ENCODE peak calls at places on chromosomes 3 and 15, in six cellular contexts. S is body of pancreas, I is stomach, U is H1, J is right lobe of liver, O is lower leg skin. E is an unnamed sample.

GRCh38 chr3:179093807-179094206 is 22.2 kb upstream of the ZMAT3 start:
- DNase-seq in S (no peak), I (no peak), U (no peak), J (no peak), O (no peak), E (no peak)

GRCh38 chr3:65483475-65483874 is 555.2 kb downstream of the MAGI1 start:
- DNase-seq in S (peak), I (peak), U (no peak), J (peak), O (peak), E (no peak)

GRCh38 chr15:85649372-85649771 is 145.4 kb downstream of the KLHL25 start:
- DNase-seq in S (no peak), I (no peak), U (no peak), J (no peak), O (no peak), E (no peak)

GRCh38 chr15:51576911-51577500 is 45.6 kb downstream of the DMXL2 start:
- DNase-seq in S (no peak), I (no peak), U (no peak), J (no peak), O (no peak), E (no peak)

GRCh38 chr3:152100491-152101086 is 168.1 kb upstream of the MBNL1 start:
- DNase-seq in S (no peak), I (no peak), U (no peak), J (no peak), O (no peak), E (no peak)

GRCh38 chr3:46271910-46272309 is 29.6 kb downstream of the CCR3 start:
- DNase-seq in S (no peak), I (no peak), U (no peak), J (no peak), O (no peak), E (no peak)

GRCh38 chr15:26772588-26773484 is at the start of gene GABRB3:
- DNase-seq in S (peak), I (peak), U (peak), J (peak), O (no peak), E (peak)

GRCh38 chr15:95864467-95864886 is 466.0 kb upstream of the NR2F2 start:
- DNase-seq in S (no peak), I (no peak), U (no peak), J (no peak), O (no peak), E (peak)

GRCh38 chr3:147409143-147410121 is at the start of gene ZIC1:
- DNase-seq in S (no peak), I (no peak), U (no peak), J (no peak), O (no peak), E (no peak)

GRCh38 chr3:113698891-113699465 is 2.5 kb upstream of the USF3 start:
- DNase-seq in S (no peak), I (no peak), U (peak), J (peak), O (no peak), E (peak)

GRCh38 chr15:66883322-66883911 is 181.4 kb downstream of the SMAD6 start:
- DNase-seq in S (peak), I (peak), U (peak), J (peak), O (peak), E (peak)

GRCh38 chr3:25084016-25084415 is 344.0 kb upstream of the RARB start:
- DNase-seq in S (no peak), I (no peak), U (no peak), J (no peak), O (no peak), E (no peak)

GRCh38 chr3:64254443-64254842 is 29.2 kb upstream of the PRICKLE2 start:
- DNase-seq in S (no peak), I (no peak), U (no peak), J (no peak), O (no peak), E (no peak)

GRCh38 chr15:47708595-47708994 is 8.7 kb upstream of the SEMA6D start:
- DNase-seq in S (no peak), I (no peak), U (no peak), J (no peak), O (no peak), E (no peak)

GRCh38 chr3:72368331-72368975 is 479.8 kb downstream of the SHQ1 start:
- DNase-seq in S (no peak), I (no peak), U (no peak), J (no peak), O (no peak), E (no peak)

GRCh38 chr3:134576426-134576825 is 74.4 kb downstream of the KY start:
- DNase-seq in S (no peak), I (no peak), U (no peak), J (no peak), O (no peak), E (no peak)
- TF ChIP-seq CTCF in S (no peak), I (no peak), U (no peak), J (no peak), O (no peak), E (no peak)

GRCh38 chr15:59886476-59886875 is 117.6 kb upstream of the FOXB1 start:
- DNase-seq in S (no peak), I (no peak), U (no peak), J (no peak), O (no peak), E (no peak)

GRCh38 chr15:59887211-59887610 is 116.9 kb upstream of the FOXB1 start:
- DNase-seq in S (no peak), I (no peak), U (no peak), J (no peak), O (no peak), E (no peak)

DNA sequence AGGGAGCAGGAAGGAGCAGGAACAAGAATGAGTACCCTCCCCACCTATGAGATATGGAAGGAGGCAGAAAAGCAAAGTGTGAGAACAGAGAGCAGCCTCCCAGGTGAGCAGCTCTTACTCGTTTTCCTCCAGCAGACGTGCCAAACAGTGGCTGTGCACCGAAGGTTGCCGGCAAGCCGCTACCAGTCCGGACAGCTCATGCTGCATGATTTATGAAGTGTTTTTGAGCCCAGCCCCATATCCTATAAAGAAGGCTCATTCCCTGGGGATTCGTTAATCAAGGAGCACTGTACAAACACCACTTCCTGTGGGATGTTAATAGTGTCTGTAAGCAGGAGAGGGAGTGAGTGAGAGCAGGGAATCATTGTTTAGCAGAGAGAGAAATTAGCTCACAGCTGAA is 118.3 kb upstream of the FOXB1 start:
- DNase-seq in S (peak), I (no peak), U (no peak), J (no peak), O (no peak), E (no peak)
- H3K4me3 ChIP-seq in S (no peak), I (no peak), U (no peak), J (no peak), O (no peak), E (no peak)

GRCh38 chr15:72473670-72474465 is at the start of gene ARIH1:
- DNase-seq in S (peak), I (peak), U (peak), J (peak), O (peak), E (peak)
- TF ChIP-seq POLR2A in S (peak), I (peak), U (peak), J (peak), O (no peak), E (peak)

DNA sequence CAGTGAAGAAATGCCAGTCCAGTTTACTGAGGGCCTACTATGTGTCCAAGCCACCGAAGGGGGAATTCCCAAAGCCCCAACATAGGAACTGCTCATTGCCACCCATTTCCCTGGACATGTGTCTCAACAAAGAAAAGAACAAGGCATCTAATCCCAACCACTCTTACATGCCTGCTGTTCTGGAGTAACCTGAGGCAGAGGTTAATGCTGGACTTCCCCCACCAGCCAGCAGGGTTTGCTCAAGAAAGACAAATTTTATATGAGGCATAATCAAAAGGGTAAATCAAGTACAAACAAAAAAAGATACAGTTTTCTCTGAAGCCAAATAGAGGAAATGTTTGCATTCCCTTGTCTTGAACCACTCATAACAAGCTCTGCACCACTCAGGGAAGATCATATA is 4.1 kb downstream of the ADCY5 start:
- DNase-seq in S (no peak), I (no peak), U (no peak), J (no peak), O (no peak), E (no peak)
- TF ChIP-seq CTCF in S (no peak), I (no peak), U (peak), J (no peak), O (no peak), E (no peak)

E was measured in ovary.